ENCODE peak calls at places on chromosomes 13 and 19, in eight cellular contexts. X is naive thymus-derived CD8-positive, alpha-beta T cell; H is T-helper 9 cell; Y is upper lobe of right lung; L is H54; K is amniotic stem cell; U is HS-5; C is ascending aorta. T is an unnamed sample.
A peak's percentile ranks its signal among the peaks of the same experiment; 100 is the strongest.

GRCh38 chr13:110211046-110211445 is 95.9 kb downstream of the COL4A1 start:
- DNase-seq in X (no peak), H (no peak), Y (no peak), L (no peak), K (no peak), U (no peak), C (no peak), T (no peak)

GRCh38 chr19:3034194-3034844 is 5.2 kb upstream of the TLE2 start:
- DNase-seq in X (no peak), H (no peak), Y (no peak), L (no peak), K (no peak), U (no peak), C (no peak), T (no peak)

GRCh38 chr19:17757125-17757524 is 5.8 kb downstream of the FCHO1 start:
- DNase-seq in X (no peak), H (no peak), Y (no peak), L (peak; percentile 64), K (no peak), U (no peak), C (no peak), T (no peak)

GRCh38 chr13:28489536-28489935 is 5.4 kb downstream of the FLT1 start:
- DNase-seq in X (no peak), H (no peak), Y (no peak), L (no peak), K (no peak), U (no peak), C (no peak), T (no peak)

GRCh38 chr19:3216874-3217273 is 7.6 kb upstream of the CELF5 start:
- DNase-seq in X (no peak), H (no peak), Y (no peak), L (no peak), K (no peak), U (no peak), C (no peak), T (no peak)

GRCh38 chr19:11145147-11145924 is 10.2 kb downstream of the SPC24 start:
- DNase-seq in X (no peak), H (no peak), Y (no peak), L (no peak), K (no peak), U (no peak), C (no peak), T (no peak)

GRCh38 chr19:7544626-7545025 is 9.1 kb downstream of the PNPLA6 start:
- DNase-seq in X (no peak), H (no peak), Y (peak; percentile 71), L (no peak), K (no peak), U (no peak), C (no peak), T (no peak)

GRCh38 chr19:18495204-18495911 is 26.5 kb downstream of the ELL start:
- DNase-seq in X (no peak), H (no peak), Y (no peak), L (no peak), K (no peak), U (no peak), C (no peak), T (no peak)

GRCh38 chr13:100694722-100695644 is 20.4 kb upstream of the TMTC4 start:
- DNase-seq in X (no peak), H (no peak), Y (no peak), L (peak; percentile 96), K (no peak), U (peak; percentile 9), C (no peak), T (no peak)

GRCh38 chr13:98997738-98998641 is 20.1 kb upstream of the DOCK9 start:
- DNase-seq in X (no peak), H (no peak), Y (no peak), L (peak; percentile 67), K (no peak), U (no peak), C (no peak), T (no peak)

GRCh38 chr19:57269515-57270250 is 10.6 kb upstream of the ZNF460 start:
- DNase-seq in X (no peak), H (no peak), Y (no peak), L (peak; percentile 46), K (peak; percentile 86), U (peak; percentile 81), C (no peak), T (no peak)

GRCh38 chr13:20940083-20940482 is 37.5 kb upstream of the XPO4 start:
- DNase-seq in X (no peak), H (no peak), Y (no peak), L (no peak), K (no peak), U (no peak), C (no peak), T (no peak)

GRCh38 chr13:105655046-105655445 is 880.4 kb downstream of the EFNB2 start:
- DNase-seq in X (no peak), H (no peak), Y (no peak), L (no peak), K (peak; percentile 30), U (peak; percentile 34), C (no peak), T (no peak)

GRCh38 chr13:30865131-30866009 is 40.7 kb upstream of the MEDAG start:
- DNase-seq in X (peak; percentile 31), H (peak; percentile 17), Y (peak; percentile 80), L (no peak), K (peak; percentile 76), U (peak; percentile 53), C (peak; percentile 90), T (no peak)

GRCh38 chr13:71864981-71865857 is 1.8 kb downstream of the DACH1 start:
- DNase-seq in X (peak; percentile 14), H (no peak), Y (peak; percentile 66), L (no peak), K (no peak), U (no peak), C (peak; percentile 63), T (no peak)

GRCh38 chr19:15280915-15281683 is 48.9 kb upstream of the EPHX3 start:
- DNase-seq in X (no peak), H (no peak), Y (peak; percentile 86), L (peak; percentile 56), K (no peak), U (peak; percentile 64), C (peak; percentile 84), T (no peak)